ENCODE peak calls at places on chromosome X, in six cellular contexts. One of them, this sample, is unnamed.
A peak's percentile ranks its signal among the peaks of the same experiment; 100 is the strongest.

GRCh38 chrX:12950851-12951589 is 23.9 kb upstream of the TMSB4X start:
- DNase-seq in uterus: no peak
- DNase-seq in testis: no peak
- DNase-seq in IMR-90: no peak
- DNase-seq in naive thymus-derived CD4-positive, alpha-beta T cell: peak; percentile 74
- DNase-seq in fibroblast of lung: no peak
- DNase-seq in this sample: peak; percentile 80

GRCh38 chrX:46477435-46477834 is 67.8 kb downstream of the ZNF674 start:
- DNase-seq in uterus: no peak
- DNase-seq in IMR-90: peak; percentile 25
- DNase-seq in fibroblast of lung: peak; percentile 34
- DNase-seq in naive thymus-derived CD4-positive, alpha-beta T cell: no peak
- DNase-seq in testis: no peak
- DNase-seq in this sample: no peak

GRCh38 chrX:56281789-56282188 is 49.6 kb downstream of the KLF8 start:
- DNase-seq in testis: no peak
- DNase-seq in naive thymus-derived CD4-positive, alpha-beta T cell: peak; percentile 51
- DNase-seq in IMR-90: peak; percentile 16
- DNase-seq in uterus: no peak
- DNase-seq in fibroblast of lung: peak; percentile 22
- DNase-seq in this sample: peak; percentile 8

GRCh38 chrX:30196322-30196721 is 19.0 kb upstream of the MAGEB2 start:
- DNase-seq in naive thymus-derived CD4-positive, alpha-beta T cell: no peak
- DNase-seq in testis: no peak
- DNase-seq in fibroblast of lung: peak; percentile 1
- DNase-seq in IMR-90: peak; percentile 9
- DNase-seq in uterus: no peak
- DNase-seq in this sample: peak; percentile 36

GRCh38 chrX:6748595-6748994 is 213.7 kb upstream of the VCX3A start:
- DNase-seq in uterus: no peak
- DNase-seq in testis: no peak
- DNase-seq in fibroblast of lung: no peak
- DNase-seq in IMR-90: no peak
- DNase-seq in naive thymus-derived CD4-positive, alpha-beta T cell: no peak
- DNase-seq in this sample: no peak

GRCh38 chrX:41789374-41789773 is 65.4 kb downstream of the GPR82 start:
- DNase-seq in IMR-90: no peak
- DNase-seq in testis: no peak
- DNase-seq in uterus: peak; percentile 22
- DNase-seq in fibroblast of lung: peak; percentile 17
- DNase-seq in naive thymus-derived CD4-positive, alpha-beta T cell: no peak
- DNase-seq in this sample: no peak

GRCh38 chrX:78333521-78333920 is 6.1 kb upstream of the CYSLTR1 start:
- DNase-seq in fibroblast of lung: no peak
- DNase-seq in uterus: no peak
- DNase-seq in IMR-90: no peak
- DNase-seq in testis: no peak
- DNase-seq in naive thymus-derived CD4-positive, alpha-beta T cell: peak; percentile 54
- DNase-seq in this sample: no peak

GRCh38 chrX:16123222-16123786 is at the start of gene GRPR:
- DNase-seq in testis: peak; percentile 89
- DNase-seq in fibroblast of lung: peak; percentile 81
- DNase-seq in naive thymus-derived CD4-positive, alpha-beta T cell: peak; percentile 58
- DNase-seq in uterus: peak; percentile 77
- DNase-seq in IMR-90: peak; percentile 92
- DNase-seq in this sample: peak; percentile 83

GRCh38 chrX:44245730-44246129 is 97.7 kb downstream of the EFHC2 start:
- DNase-seq in IMR-90: no peak
- DNase-seq in testis: no peak
- DNase-seq in naive thymus-derived CD4-positive, alpha-beta T cell: peak; percentile 28
- DNase-seq in uterus: no peak
- DNase-seq in fibroblast of lung: no peak
- DNase-seq in this sample: no peak

GRCh38 chrX:20171887-20172286 is 30.2 kb upstream of the EIF1AX start:
- DNase-seq in uterus: no peak
- DNase-seq in naive thymus-derived CD4-positive, alpha-beta T cell: no peak
- DNase-seq in fibroblast of lung: no peak
- DNase-seq in testis: no peak
- DNase-seq in IMR-90: no peak
- DNase-seq in this sample: no peak

GRCh38 chrX:119734897-119735339 is 23.5 kb upstream of the SOWAHD start:
- DNase-seq in uterus: no peak
- DNase-seq in fibroblast of lung: peak; percentile 6
- DNase-seq in IMR-90: no peak
- DNase-seq in testis: peak; percentile 47
- DNase-seq in naive thymus-derived CD4-positive, alpha-beta T cell: no peak
- DNase-seq in this sample: no peak

GRCh38 chrX:41381685-41382084 is 47.7 kb downstream of the DDX3X start:
- DNase-seq in naive thymus-derived CD4-positive, alpha-beta T cell: no peak
- DNase-seq in testis: peak; percentile 18
- DNase-seq in fibroblast of lung: peak; percentile 97
- DNase-seq in IMR-90: peak; percentile 90
- DNase-seq in uterus: peak; percentile 38
- DNase-seq in this sample: peak; percentile 68

GRCh38 chrX:19804168-19804567 is 83.2 kb downstream of the SH3KBP1 start:
- DNase-seq in fibroblast of lung: no peak
- DNase-seq in IMR-90: no peak
- DNase-seq in testis: no peak
- DNase-seq in naive thymus-derived CD4-positive, alpha-beta T cell: no peak
- DNase-seq in uterus: no peak
- DNase-seq in this sample: no peak

GRCh38 chrX:2875798-2876399 is 47.2 kb downstream of the GYG2 start:
- DNase-seq in naive thymus-derived CD4-positive, alpha-beta T cell: no peak
- DNase-seq in fibroblast of lung: peak; percentile 14
- DNase-seq in uterus: no peak
- DNase-seq in testis: no peak
- DNase-seq in IMR-90: no peak
- DNase-seq in this sample: peak; percentile 36

GRCh38 chrX:103687696-103688191 is 1.2 kb upstream of the MORF4L2 start:
- DNase-seq in naive thymus-derived CD4-positive, alpha-beta T cell: peak; percentile 52
- DNase-seq in testis: peak; percentile 78
- DNase-seq in uterus: peak; percentile 81
- DNase-seq in fibroblast of lung: peak; percentile 86
- DNase-seq in IMR-90: peak; percentile 73
- DNase-seq in this sample: peak; percentile 88

GRCh38 chrX:33336783-33337182 is 125.4 kb upstream of the DMD start:
- DNase-seq in testis: peak; percentile 35
- DNase-seq in uterus: peak; percentile 14
- DNase-seq in fibroblast of lung: peak; percentile 39
- DNase-seq in naive thymus-derived CD4-positive, alpha-beta T cell: no peak
- DNase-seq in IMR-90: peak; percentile 29
- DNase-seq in this sample: peak; percentile 36

GRCh38 chrX:19343085-19343461 is 654 bp upstream of the PDHA1 start:
- DNase-seq in naive thymus-derived CD4-positive, alpha-beta T cell: no peak
- DNase-seq in IMR-90: no peak
- DNase-seq in testis: no peak
- DNase-seq in fibroblast of lung: no peak
- DNase-seq in uterus: no peak
- DNase-seq in this sample: peak; percentile 20

GRCh38 chrX:16212436-16212835 is 45.2 kb downstream of the MAGEB17 start:
- DNase-seq in fibroblast of lung: peak; percentile 30
- DNase-seq in uterus: no peak
- DNase-seq in IMR-90: peak; percentile 34
- DNase-seq in testis: peak; percentile 15
- DNase-seq in naive thymus-derived CD4-positive, alpha-beta T cell: no peak
- DNase-seq in this sample: peak; percentile 30

GRCh38 chrX:118727686-118728339 is 407 bp downstream of the IL13RA1 start:
- DNase-seq in uterus: peak; percentile 25
- DNase-seq in testis: peak; percentile 35
- DNase-seq in fibroblast of lung: peak; percentile 21
- DNase-seq in naive thymus-derived CD4-positive, alpha-beta T cell: no peak
- DNase-seq in IMR-90: peak; percentile 10
- DNase-seq in this sample: peak; percentile 35

GRCh38 chrX:113802837-113803236 is 781.0 kb upstream of the HTR2C start:
- DNase-seq in IMR-90: no peak
- DNase-seq in fibroblast of lung: no peak
- DNase-seq in uterus: no peak
- DNase-seq in naive thymus-derived CD4-positive, alpha-beta T cell: no peak
- DNase-seq in testis: no peak
- DNase-seq in this sample: no peak

GRCh38 chrX:43958529-43958928 is 14.7 kb downstream of the NDP start:
- DNase-seq in naive thymus-derived CD4-positive, alpha-beta T cell: peak; percentile 48
- DNase-seq in testis: peak; percentile 43
- DNase-seq in fibroblast of lung: peak; percentile 88
- DNase-seq in IMR-90: peak; percentile 83
- DNase-seq in uterus: peak; percentile 57
- DNase-seq in this sample: peak; percentile 68

GRCh38 chrX:56798866-56799864 is 70.1 kb downstream of the NBDY start:
- DNase-seq in IMR-90: no peak
- DNase-seq in uterus: peak; percentile 51
- DNase-seq in fibroblast of lung: no peak
- DNase-seq in naive thymus-derived CD4-positive, alpha-beta T cell: peak; percentile 41
- DNase-seq in testis: no peak
- DNase-seq in this sample: peak; percentile 4

GRCh38 chrX:86023806-86024205 is 23.6 kb downstream of the CHM start:
- DNase-seq in uterus: no peak
- DNase-seq in naive thymus-derived CD4-positive, alpha-beta T cell: no peak
- DNase-seq in testis: no peak
- DNase-seq in IMR-90: no peak
- DNase-seq in fibroblast of lung: no peak
- DNase-seq in this sample: no peak

GRCh38 chrX:137040113-137040794 is 6.5 kb upstream of the GPR101 start:
- DNase-seq in IMR-90: no peak
- DNase-seq in fibroblast of lung: no peak
- DNase-seq in testis: no peak
- DNase-seq in naive thymus-derived CD4-positive, alpha-beta T cell: no peak
- DNase-seq in uterus: no peak
- DNase-seq in this sample: no peak

GRCh38 chrX:137043736-137044135 is 9.9 kb upstream of the GPR101 start:
- DNase-seq in uterus: no peak
- DNase-seq in fibroblast of lung: no peak
- DNase-seq in naive thymus-derived CD4-positive, alpha-beta T cell: no peak
- DNase-seq in testis: no peak
- DNase-seq in IMR-90: no peak
- DNase-seq in this sample: no peak

GRCh38 chrX:137041329-137041728 is 7.5 kb upstream of the GPR101 start:
- DNase-seq in naive thymus-derived CD4-positive, alpha-beta T cell: no peak
- DNase-seq in fibroblast of lung: no peak
- DNase-seq in uterus: no peak
- DNase-seq in IMR-90: no peak
- DNase-seq in testis: no peak
- DNase-seq in this sample: no peak

GRCh38 chrX:137044893-137045292 is 11.1 kb upstream of the GPR101 start:
- DNase-seq in fibroblast of lung: no peak
- DNase-seq in uterus: no peak
- DNase-seq in IMR-90: no peak
- DNase-seq in testis: no peak
- DNase-seq in naive thymus-derived CD4-positive, alpha-beta T cell: no peak
- DNase-seq in this sample: no peak
- H3K27me3 ChIP-seq in fibroblast of lung: no peaks in the 10 kb centered on the region
- H3K27me3 ChIP-seq in uterus: no peaks in the 10 kb centered on the region
- H3K27me3 ChIP-seq in IMR-90: no peaks in the 10 kb centered on the region
- H3K27me3 ChIP-seq in testis: no peaks in the 10 kb centered on the region
- H3K27me3 ChIP-seq in naive thymus-derived CD4-positive, alpha-beta T cell: no peaks in the 10 kb centered on the region
- H3K27me3 ChIP-seq in this sample: peaks cover 12% of the 10 kb centered on the region

GRCh38 chrX:153995504-153995903 is 22.9 kb downstream of the TMEM187 start:
- DNase-seq in fibroblast of lung: no peak
- DNase-seq in IMR-90: no peak
- DNase-seq in testis: no peak
- DNase-seq in uterus: no peak
- DNase-seq in naive thymus-derived CD4-positive, alpha-beta T cell: no peak
- DNase-seq in this sample: no peak
- H3K9me3 ChIP-seq in fibroblast of lung: no peaks in the 10 kb centered on the region
- H3K9me3 ChIP-seq in IMR-90: no peaks in the 10 kb centered on the region
- H3K9me3 ChIP-seq in testis: no peaks in the 10 kb centered on the region
- H3K9me3 ChIP-seq in uterus: no peaks in the 10 kb centered on the region
- H3K9me3 ChIP-seq in naive thymus-derived CD4-positive, alpha-beta T cell: no peaks in the 10 kb centered on the region
- H3K9me3 ChIP-seq in this sample: no peaks in the 10 kb centered on the region

DNA sequence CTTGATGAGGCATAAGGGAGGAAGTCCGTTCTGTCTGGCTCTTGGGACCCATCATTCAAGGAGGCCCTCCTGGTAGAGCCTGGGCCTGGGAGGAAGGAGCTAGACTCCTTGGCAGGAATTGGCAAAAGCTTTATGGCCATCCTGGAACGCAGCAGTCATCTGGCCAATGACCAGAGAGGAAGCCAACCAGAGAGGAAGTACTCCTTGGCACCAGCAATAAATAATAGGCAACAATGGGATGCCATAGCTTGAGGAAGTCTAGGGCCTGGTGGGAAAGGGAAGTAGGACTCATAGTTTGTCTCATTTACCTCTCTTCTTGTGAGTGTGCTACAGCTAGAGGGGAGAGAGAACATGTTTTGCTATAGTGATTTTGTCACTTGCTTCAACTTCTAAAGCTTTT is 53.1 kb downstream of the MSN start:
- DNase-seq in naive thymus-derived CD4-positive, alpha-beta T cell: no peak
- DNase-seq in uterus: peak; percentile 47
- DNase-seq in testis: no peak
- DNase-seq in IMR-90: no peak
- DNase-seq in fibroblast of lung: no peak
- DNase-seq in this sample: no peak
- H3K4me1 ChIP-seq in naive thymus-derived CD4-positive, alpha-beta T cell: peaks cover 66% of the 10 kb centered on the region
- H3K4me1 ChIP-seq in uterus: no peaks in the 10 kb centered on the region
- H3K4me1 ChIP-seq in testis: no peaks in the 10 kb centered on the region
- H3K4me1 ChIP-seq in IMR-90: peaks cover 2% of the 10 kb centered on the region
- H3K4me1 ChIP-seq in fibroblast of lung: peaks cover 4% of the 10 kb centered on the region
- H3K4me1 ChIP-seq in this sample: no peaks in the 10 kb centered on the region

DNA sequence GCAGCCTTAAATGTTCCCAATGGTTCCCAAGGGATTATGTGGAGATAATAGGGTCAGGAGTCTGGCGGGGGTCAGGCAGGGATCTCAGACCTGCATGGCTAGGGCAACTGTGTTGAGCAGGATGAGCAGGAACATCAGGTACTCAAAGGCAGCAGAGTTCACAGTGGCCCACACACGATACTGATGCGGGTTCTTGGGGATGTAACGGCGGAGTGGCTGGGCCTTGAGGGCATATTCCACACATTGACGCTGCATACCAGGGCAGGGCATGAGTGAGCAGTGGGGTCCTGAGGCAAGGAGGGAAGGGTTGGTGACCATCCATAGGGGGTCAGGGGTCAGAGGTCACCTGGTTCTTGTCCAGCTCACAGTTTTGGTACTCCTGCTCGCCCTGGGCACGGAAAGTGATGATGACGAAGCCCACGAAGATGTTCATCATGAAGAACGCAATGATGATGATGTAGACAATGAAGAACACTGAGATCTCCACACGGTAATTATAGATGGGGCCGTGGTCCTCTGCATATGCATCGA is 15.1 kb upstream of the SYP start:
- DNase-seq in naive thymus-derived CD4-positive, alpha-beta T cell: no peak
- DNase-seq in fibroblast of lung: no peak
- DNase-seq in testis: no peak
- DNase-seq in IMR-90: no peak
- DNase-seq in uterus: no peak
- DNase-seq in this sample: no peak
- H3K27me3 ChIP-seq in naive thymus-derived CD4-positive, alpha-beta T cell: no peaks in the 10 kb centered on the region
- H3K27me3 ChIP-seq in fibroblast of lung: no peaks in the 10 kb centered on the region
- H3K27me3 ChIP-seq in testis: no peaks in the 10 kb centered on the region
- H3K27me3 ChIP-seq in IMR-90: no peaks in the 10 kb centered on the region
- H3K27me3 ChIP-seq in uterus: no peaks in the 10 kb centered on the region
- H3K27me3 ChIP-seq in this sample: no peaks in the 10 kb centered on the region